ENCODE peak calls at places on chromosomes 5 and 9, in nine cellular contexts. J is choroid plexus epithelial cell; K is mesenteric fat pad; T is GM03348; M is RWPE1; G is activated T-helper 1 cell treated with anti-CD3 and anti-CD28 coated beads, Interleukin-2, amount 50 U/mL, for 16 hours; N is GM12865; R is left cardiac atrium; L is heart right ventricle. W is an unnamed sample.

GRCh38 chr5:177607452-177608192 is 7.7 kb downstream of the B4GALT7 start:
- DNase-seq in J (peak; percentile 97), K (peak; percentile 90), T (peak; percentile 94), M (peak; percentile 86), G (peak; percentile 42), N (peak; percentile 56), R (peak; percentile 77), L (peak; percentile 62), W (peak; percentile 84)

GRCh38 chr9:111393971-111394370 is 63.9 kb upstream of the OR2K2 start:
- DNase-seq in J (peak; percentile 29), K (no peak), T (no peak), M (no peak), G (no peak), N (no peak), R (no peak), L (no peak), W (no peak)

GRCh38 chr5:38922199-38922598 is 76.4 kb downstream of the OSMR start:
- DNase-seq in J (peak; percentile 79), K (no peak), T (peak; percentile 67), M (peak; percentile 79), G (no peak), N (peak; percentile 51), R (peak; percentile 55), L (peak; percentile 41), W (peak; percentile 68)

GRCh38 chr5:10678236-10678635 is 82.8 kb downstream of the DAP start:
- DNase-seq in J (no peak), K (no peak), T (peak; percentile 45), M (no peak), G (no peak), N (no peak), R (no peak), L (no peak), W (no peak)

GRCh38 chr5:113162770-113163169 is 186.2 kb downstream of the DCP2 start:
- DNase-seq in J (peak; percentile 68), K (no peak), T (peak; percentile 60), M (peak; percentile 97), G (no peak), N (no peak), R (no peak), L (no peak), W (peak; percentile 61)

GRCh38 chr5:27315541-27316282 is 277.3 kb upstream of the CDH9 start:
- DNase-seq in J (peak; percentile 86), K (no peak), T (peak; percentile 11), M (peak; percentile 58), G (no peak), N (no peak), R (no peak), L (no peak), W (peak; percentile 71)

GRCh38 chr5:72470817-72471216 is 36.4 kb downstream of the ZNF366 start:
- DNase-seq in J (no peak), K (no peak), T (peak; percentile 66), M (peak; percentile 79), G (no peak), N (no peak), R (no peak), L (no peak), W (peak; percentile 39)

GRCh38 chr5:33734541-33734940 is 157.2 kb downstream of the ADAMTS12 start:
- DNase-seq in J (peak; percentile 57), K (no peak), T (peak; percentile 18), M (no peak), G (no peak), N (no peak), R (no peak), L (no peak), W (peak; percentile 32)

GRCh38 chr5:429453-430188 is 13.4 kb upstream of the EXOC3 start:
- DNase-seq in J (peak; percentile 71), K (peak; percentile 88), T (peak; percentile 76), M (peak; percentile 64), G (no peak), N (no peak), R (no peak), L (no peak), W (peak; percentile 17)

GRCh38 chr9:111039203-111039907 is 1.1 kb upstream of the LPAR1 start:
- DNase-seq in J (no peak), K (no peak), T (no peak), M (peak; percentile 42), G (no peak), N (peak; percentile 45), R (no peak), L (no peak), W (no peak)

GRCh38 chr9:73434826-73435225 is 283.2 kb downstream of the ANXA1 start:
- DNase-seq in J (no peak), K (no peak), T (no peak), M (no peak), G (no peak), N (no peak), R (no peak), L (no peak), W (no peak)